ENCODE peak calls at places on chromosomes 12 and 14, in seven cellular contexts. A, G, L, W, K, R and J are unnamed samples.
A peak's percentile ranks its signal among the peaks of the same experiment; 100 is the strongest.

GRCh38 chr12:122437656-122438121 is 15.2 kb upstream of the CLIP1 start:
- DNase-seq in A (no peak), G (no peak), L (peak; percentile 84), W (peak; percentile 56), K (peak; percentile 96), R (no peak), J (no peak)

GRCh38 chr12:94092516-94093241 is 55.7 kb upstream of the PLXNC1 start:
- DNase-seq in A (no peak), G (no peak), L (peak; percentile 73), W (no peak), K (no peak), R (no peak), J (no peak)

GRCh38 chr14:32307881-32308582 is 21.1 kb upstream of the AKAP6 start:
- DNase-seq in A (no peak), G (peak; percentile 8), L (no peak), W (peak; percentile 15), K (no peak), R (no peak), J (no peak)

GRCh38 chr12:82857911-82858533 is 171.3 kb downstream of the TMTC2 start:
- DNase-seq in A (no peak), G (peak; percentile 64), L (no peak), W (no peak), K (no peak), R (no peak), J (no peak)

GRCh38 chr14:38837333-38838048 is 265.5 kb downstream of the SEC23A start:
- DNase-seq in A (no peak), G (peak; percentile 27), L (no peak), W (no peak), K (no peak), R (no peak), J (no peak)

GRCh38 chr14:93741556-93742210 is 46.6 kb downstream of the PRIMA1 start:
- DNase-seq in A (no peak), G (no peak), L (no peak), W (no peak), K (peak; percentile 49), R (no peak), J (no peak)

GRCh38 chr12:14416658-14417057 is 51.2 kb downstream of the ATF7IP start:
- DNase-seq in A (no peak), G (no peak), L (peak; percentile 70), W (no peak), K (peak; percentile 32), R (peak; percentile 31), J (no peak)

GRCh38 chr12:122048156-122048555 is 26.5 kb downstream of the BCL7A start:
- DNase-seq in A (no peak), G (no peak), L (no peak), W (no peak), K (no peak), R (no peak), J (no peak)

GRCh38 chr12:52212701-52213540 is 20.1 kb upstream of the KRT7 start:
- DNase-seq in A (no peak), G (no peak), L (no peak), W (no peak), K (no peak), R (no peak), J (no peak)

GRCh38 chr12:121796855-121797751 is 3.6 kb upstream of the RHOF start:
- DNase-seq in A (no peak), G (peak; percentile 100), L (peak; percentile 88), W (peak; percentile 48), K (no peak), R (no peak), J (no peak)

GRCh38 chr14:74417201-74417600 is 8.8 kb downstream of the SYNDIG1L start:
- DNase-seq in A (no peak), G (no peak), L (no peak), W (no peak), K (no peak), R (no peak), J (no peak)

GRCh38 chr14:72451081-72451972 is 442.6 kb downstream of the DPF3 start:
- DNase-seq in A (no peak), G (no peak), L (peak; percentile 7), W (no peak), K (no peak), R (peak; percentile 36), J (no peak)

GRCh38 chr12:22334696-22335290 is at the start of gene ST8SIA1:
- DNase-seq in A (peak; percentile 18), G (no peak), L (peak; percentile 15), W (no peak), K (peak; percentile 34), R (peak; percentile 39), J (no peak)

GRCh38 chr12:47527816-47528215 is 178.0 kb downstream of the RPAP3 start:
- DNase-seq in A (no peak), G (no peak), L (peak; percentile 89), W (no peak), K (no peak), R (no peak), J (no peak)

GRCh38 chr14:32252030-32252670 is 49.1 kb upstream of the RNU6-8 start:
- DNase-seq in A (peak; percentile 0), G (peak; percentile 67), L (peak; percentile 72), W (peak; percentile 89), K (peak; percentile 91), R (peak; percentile 41), J (peak; percentile 48)

GRCh38 chr12:122366685-122367475 is 55.6 kb downstream of the CLIP1 start:
- DNase-seq in A (no peak), G (peak; percentile 91), L (peak; percentile 96), W (no peak), K (no peak), R (no peak), J (no peak)

GRCh38 chr14:95482967-95483842 is 33.2 kb downstream of the SYNE3 start:
- DNase-seq in A (no peak), G (peak; percentile 74), L (peak; percentile 95), W (no peak), K (no peak), R (no peak), J (no peak)

GRCh38 chr12:88388566-88389269 is 191.6 kb downstream of the KITLG start:
- DNase-seq in A (no peak), G (no peak), L (peak; percentile 49), W (no peak), K (no peak), R (no peak), J (no peak)